ENCODE peak calls at places on chromosomes 7 and 10, in eight cellular contexts. B is A549, O is endothelial cell of umbilical vein, Y is K562, P is HepG2, Z is IMR-90, Q is HCT116, H is GM12878. F is an unnamed sample.

GRCh38 chr7:39321245-39321644 is 245.0 kb upstream of the YAE1 start:
- DNase-seq in B (no peak), O (no peak), Y (no peak), P (no peak), Z (no peak), Q (no peak), H (no peak), F (no peak)

GRCh38 chr10:70536196-70536920 is 57.8 kb downstream of the PALD1 start:
- DNase-seq in B (no peak), O (no peak), Y (no peak), P (no peak), Z (no peak), Q (no peak), H (no peak), F (no peak)

GRCh38 chr7:16484453-16485158 is 19.1 kb upstream of the SOSTDC1 start:
- DNase-seq in B (peak), O (no peak), Y (peak), P (peak), Z (peak), Q (peak), H (no peak), F (no peak)

GRCh38 chr10:14072541-14072940 is 258.2 kb downstream of the FRMD4A start:
- DNase-seq in B (no peak), O (peak), Y (no peak), P (no peak), Z (no peak), Q (no peak), H (no peak), F (no peak)

GRCh38 chr7:112616295-112616694 is 135.5 kb downstream of the LSMEM1 start:
- DNase-seq in B (no peak), O (no peak), Y (no peak), P (no peak), Z (no peak), Q (no peak), H (no peak), F (no peak)

GRCh38 chr7:82275342-82275741 is 168.2 kb downstream of the CACNA2D1 start:
- DNase-seq in B (no peak), O (no peak), Y (no peak), P (no peak), Z (no peak), Q (no peak), H (no peak), F (no peak)

GRCh38 chr10:49131507-49132385 is 2.1 kb downstream of the FAM170B start:
- DNase-seq in B (no peak), O (no peak), Y (no peak), P (no peak), Z (no peak), Q (no peak), H (no peak), F (no peak)

GRCh38 chr10:24318517-24318916 is 109.6 kb downstream of the KIAA1217 start:
- DNase-seq in B (no peak), O (no peak), Y (no peak), P (peak), Z (peak), Q (no peak), H (no peak), F (no peak)

GRCh38 chr10:48574322-48574796 is 30.5 kb downstream of the ARHGAP22 start:
- DNase-seq in B (no peak), O (no peak), Y (no peak), P (no peak), Z (no peak), Q (no peak), H (no peak), F (no peak)

GRCh38 chr10:103665439-103665838 is 171.9 kb downstream of the NEURL1 start:
- DNase-seq in B (no peak), O (no peak), Y (no peak), P (no peak), Z (no peak), Q (no peak), H (no peak), F (no peak)

GRCh38 chr7:114818501-114818900 is 103.4 kb upstream of the MDFIC start:
- DNase-seq in B (peak), O (no peak), Y (no peak), P (no peak), Z (peak), Q (peak), H (no peak), F (no peak)

GRCh38 chr7:34523233-34523918 is 134.6 kb upstream of the NPSR1 start:
- DNase-seq in B (peak), O (no peak), Y (no peak), P (no peak), Z (no peak), Q (no peak), H (no peak), F (no peak)

GRCh38 chr10:132498562-132499366 is 38.8 kb upstream of the INPP5A start:
- DNase-seq in B (no peak), O (no peak), Y (no peak), P (no peak), Z (no peak), Q (no peak), H (no peak), F (no peak)

GRCh38 chr10:127013696-127014095 is 108.5 kb downstream of the DOCK1 start:
- DNase-seq in B (no peak), O (no peak), Y (no peak), P (no peak), Z (no peak), Q (no peak), H (no peak), F (no peak)

GRCh38 chr7:45217358-45217757 is 59.8 kb downstream of the RAMP3 start:
- DNase-seq in B (peak), O (no peak), Y (peak), P (peak), Z (no peak), Q (no peak), H (no peak), F (no peak)

GRCh38 chr10:99984201-99984600 is 25.5 kb downstream of the DNMBP start:
- DNase-seq in B (no peak), O (peak), Y (no peak), P (no peak), Z (peak), Q (no peak), H (peak), F (no peak)

GRCh38 chr7:134750083-134751062 is 29.1 kb upstream of the CALD1 start:
- DNase-seq in B (peak), O (peak), Y (peak), P (peak), Z (peak), Q (peak), H (no peak), F (peak)

GRCh38 chr7:37467017-37467416 is 18.4 kb upstream of the ELMO1 start:
- DNase-seq in B (no peak), O (no peak), Y (no peak), P (no peak), Z (no peak), Q (no peak), H (no peak), F (no peak)

GRCh38 chr10:22481687-22482539 is 136.6 kb downstream of the SPAG6 start:
- DNase-seq in B (no peak), O (peak), Y (peak), P (no peak), Z (no peak), Q (no peak), H (no peak), F (no peak)

GRCh38 chr10:95567903-95568630 is 6.9 kb upstream of the SORBS1 start:
- DNase-seq in B (no peak), O (peak), Y (no peak), P (no peak), Z (no peak), Q (no peak), H (no peak), F (no peak)

GRCh38 chr10:127259385-127259784 is 63.0 kb upstream of the INSYN2A start:
- DNase-seq in B (no peak), O (no peak), Y (no peak), P (no peak), Z (no peak), Q (no peak), H (no peak), F (no peak)

GRCh38 chr7:3141326-3141725 is 97.7 kb upstream of the CARD11 start:
- DNase-seq in B (no peak), O (no peak), Y (no peak), P (no peak), Z (no peak), Q (no peak), H (no peak), F (no peak)

GRCh38 chr7:145216876-145217275 is 381.0 kb upstream of the TPK1 start:
- DNase-seq in B (no peak), O (no peak), Y (no peak), P (no peak), Z (no peak), Q (no peak), H (no peak), F (no peak)

GRCh38 chr10:47146571-47146970 is 153.4 kb upstream of the GDF10 start:
- DNase-seq in B (no peak), O (no peak), Y (no peak), P (no peak), Z (no peak), Q (no peak), H (no peak), F (no peak)

GRCh38 chr7:6286486-6286885 is 14.1 kb upstream of the CYTH3 start:
- DNase-seq in B (no peak), O (no peak), Y (no peak), P (no peak), Z (no peak), Q (no peak), H (no peak), F (no peak)

GRCh38 chr10:34804306-34804705 is 10.8 kb downstream of the PARD3 start:
- DNase-seq in B (no peak), O (no peak), Y (no peak), P (no peak), Z (peak), Q (no peak), H (no peak), F (no peak)

GRCh38 chr10:104353325-104354048 is at the start of gene CFAP58:
- DNase-seq in B (peak), O (peak), Y (peak), P (peak), Z (peak), Q (peak), H (peak), F (peak)

DNA sequence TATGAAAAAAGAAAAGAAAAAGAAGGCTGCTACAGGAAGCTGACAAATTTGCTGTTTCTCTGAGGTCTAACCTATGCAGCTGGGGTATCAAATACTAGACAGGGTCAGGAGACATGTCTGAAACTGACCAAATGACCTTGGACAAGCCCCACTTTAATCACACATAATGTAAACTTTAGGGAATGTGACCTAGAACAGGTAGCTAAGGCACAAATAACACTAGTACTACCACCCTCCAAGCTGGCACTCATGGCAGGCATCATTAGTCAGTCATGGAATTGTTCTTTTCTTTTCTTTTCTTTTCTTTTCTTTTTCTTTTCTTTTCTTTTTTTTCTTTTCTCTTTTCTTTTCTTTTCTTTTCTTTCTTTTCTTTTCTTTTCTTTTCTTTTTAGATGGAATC is 250.4 kb downstream of the KCNMA1 start:
- DNase-seq in B (no peak), O (no peak), Y (no peak), P (no peak), Z (no peak), Q (no peak), H (no peak), F (no peak)
- H3K4me2 ChIP-seq in B (peak), O (peak), Y (no peak), P (no peak), Z (peak), Q (no peak), H (no peak), F (no peak)

GRCh38 chr10:29658984-29659769 is 24.4 kb upstream of the SVIL start:
- DNase-seq in B (peak), O (peak), Y (peak), P (peak), Z (peak), Q (peak), H (peak), F (no peak)
- TF ChIP-seq POLR2A in B (no peak), O (peak), Y (no peak), P (no peak), Z (no peak), Q (no peak), H (no peak), F (no peak)

DNA sequence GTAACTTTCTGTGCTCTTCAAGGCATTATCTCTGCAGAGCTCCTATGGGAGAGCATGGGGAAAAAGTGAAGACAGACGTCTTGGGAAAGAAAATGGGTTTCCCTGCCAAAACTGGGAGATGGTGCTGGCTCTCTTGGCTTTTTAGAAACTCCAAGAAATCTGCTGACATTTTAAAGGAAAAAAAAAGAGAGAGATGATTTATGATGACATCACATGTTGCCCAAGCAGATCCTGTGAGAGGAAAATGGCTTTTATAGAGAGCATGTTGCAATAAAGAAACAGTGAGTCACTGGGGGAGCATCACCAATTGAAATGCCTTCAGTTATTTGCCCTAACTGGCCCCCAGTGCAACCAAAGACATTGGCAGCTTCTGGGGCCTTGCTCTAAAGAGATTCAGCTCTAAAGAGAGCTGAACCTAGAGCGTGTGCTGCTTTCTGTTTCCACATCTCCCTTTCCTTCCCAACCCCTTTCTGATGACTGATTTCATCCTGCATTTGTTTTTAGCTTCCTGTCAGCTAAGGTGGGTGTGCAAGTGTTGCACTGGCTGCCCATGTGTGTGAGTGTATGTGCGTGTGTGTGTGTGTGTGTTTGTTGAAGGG is 37.7 kb downstream of the LRMDA start:
- DNase-seq in B (peak), O (peak), Y (no peak), P (peak), Z (peak), Q (no peak), H (no peak), F (no peak)
- H3K4me2 ChIP-seq in B (peak), O (peak), Y (no peak), P (no peak), Z (peak), Q (no peak), H (no peak), F (no peak)

DNA sequence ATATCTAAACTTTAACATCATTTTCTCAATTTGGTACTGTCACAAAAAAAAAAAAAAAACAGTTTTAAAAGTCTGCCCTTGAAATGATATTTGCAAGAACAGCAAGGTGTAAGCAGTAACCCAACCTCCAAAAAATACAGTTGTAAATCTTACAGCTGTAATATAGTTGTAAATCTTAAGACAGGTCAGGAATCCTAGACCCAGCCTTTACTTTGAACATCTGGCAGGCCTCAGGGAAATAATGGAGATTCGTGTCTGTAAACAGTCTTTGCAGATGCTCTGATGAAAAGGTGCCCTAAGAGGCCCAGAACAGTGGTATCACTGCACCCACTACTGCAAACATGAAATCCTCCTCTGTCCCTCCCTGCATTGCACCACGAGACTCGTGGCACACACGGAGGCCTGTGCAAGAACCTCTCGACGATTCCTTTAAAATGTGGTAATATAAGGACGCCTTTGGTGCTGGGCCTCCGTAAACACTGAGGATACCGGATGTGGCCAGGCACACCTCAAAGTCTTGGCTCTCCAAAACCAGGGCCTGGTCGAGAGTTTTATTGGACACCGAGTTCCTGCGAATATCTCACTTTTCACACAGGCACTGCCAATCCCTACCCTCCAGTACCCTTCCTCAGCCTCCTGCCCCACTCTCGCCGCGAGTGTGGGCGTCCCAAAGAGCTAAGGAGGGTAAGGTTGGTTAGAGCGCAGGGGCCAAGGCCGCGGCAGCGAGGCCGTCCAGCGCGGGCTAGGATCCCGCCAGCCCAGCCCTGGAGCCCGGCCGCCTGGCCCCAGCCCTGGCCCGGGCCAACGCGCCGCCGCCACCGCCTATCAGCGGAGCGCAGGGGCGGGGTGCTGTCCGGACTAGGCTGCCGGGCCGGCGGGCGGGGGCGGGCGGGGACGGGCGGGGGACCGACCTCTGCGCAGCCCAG is 475 bp upstream of the REEP3 start:
- DNase-seq in B (peak), O (peak), Y (peak), P (peak), Z (peak), Q (peak), H (no peak), F (no peak)
- TF ChIP-seq POLR2A in B (peak), O (no peak), Y (peak), P (peak), Z (peak), Q (peak), H (peak), F (peak)

GRCh38 chr7:20264623-20265022 is 47.4 kb upstream of the MACC1 start:
- DNase-seq in B (no peak), O (no peak), Y (no peak), P (no peak), Z (no peak), Q (no peak), H (no peak), F (no peak)
- H3K4me2 ChIP-seq in B (no peak), O (no peak), Y (no peak), P (no peak), Z (no peak), Q (no peak), H (no peak), F (no peak)